ENCODE peak calls at places on chromosomes 13 and 19, in seven cellular contexts. One of them, this sample, is unnamed.

GRCh38 chr19:37572203-37572602 is 22.4 kb downstream of the ZNF571 start:
- DNase-seq in H1: no peak
- DNase-seq in K562: no peak
- DNase-seq in SK-N-SH: no peak
- DNase-seq in GM12878: no peak
- DNase-seq in HCT116: no peak
- DNase-seq in HepG2: no peak
- DNase-seq in this sample: no peak

GRCh38 chr13:93956416-93956815 is 523.1 kb downstream of the DCT start:
- DNase-seq in HepG2: no peak
- DNase-seq in H1: no peak
- DNase-seq in SK-N-SH: no peak
- DNase-seq in K562: no peak
- DNase-seq in HCT116: no peak
- DNase-seq in GM12878: no peak
- DNase-seq in this sample: no peak

GRCh38 chr13:39106216-39106995 is 68.2 kb downstream of the NHLRC3 start:
- DNase-seq in GM12878: no peak
- DNase-seq in HepG2: peak
- DNase-seq in HCT116: no peak
- DNase-seq in SK-N-SH: no peak
- DNase-seq in H1: no peak
- DNase-seq in K562: no peak
- DNase-seq in this sample: peak

GRCh38 chr19:722553-723101 is 13.9 kb downstream of the PALM start:
- DNase-seq in H1: no peak
- DNase-seq in SK-N-SH: no peak
- DNase-seq in GM12878: no peak
- DNase-seq in K562: no peak
- DNase-seq in HCT116: no peak
- DNase-seq in HepG2: no peak
- DNase-seq in this sample: no peak

GRCh38 chr13:66424417-66424816 is 805.7 kb downstream of the PCDH9 start:
- DNase-seq in GM12878: no peak
- DNase-seq in SK-N-SH: no peak
- DNase-seq in HCT116: no peak
- DNase-seq in K562: no peak
- DNase-seq in HepG2: no peak
- DNase-seq in H1: no peak
- DNase-seq in this sample: no peak

GRCh38 chr19:39083599-39083982 is 577 bp upstream of the ACP7 start:
- DNase-seq in GM12878: no peak
- DNase-seq in K562: no peak
- DNase-seq in SK-N-SH: no peak
- DNase-seq in H1: no peak
- DNase-seq in HepG2: no peak
- DNase-seq in HCT116: no peak
- DNase-seq in this sample: no peak

GRCh38 chr13:43333176-43333575 is 309.8 kb downstream of the DNAJC15 start:
- DNase-seq in HCT116: no peak
- DNase-seq in SK-N-SH: peak
- DNase-seq in HepG2: no peak
- DNase-seq in K562: no peak
- DNase-seq in H1: no peak
- DNase-seq in GM12878: no peak
- DNase-seq in this sample: no peak

GRCh38 chr19:12727745-12728433 is 4.2 kb upstream of the TNPO2 start:
- DNase-seq in K562: no peak
- DNase-seq in GM12878: no peak
- DNase-seq in H1: no peak
- DNase-seq in HCT116: no peak
- DNase-seq in SK-N-SH: no peak
- DNase-seq in HepG2: no peak
- DNase-seq in this sample: no peak

GRCh38 chr19:1285737-1286360 is at the start of gene EFNA2:
- DNase-seq in HCT116: no peak
- DNase-seq in GM12878: no peak
- DNase-seq in H1: no peak
- DNase-seq in HepG2: no peak
- DNase-seq in K562: peak
- DNase-seq in SK-N-SH: peak
- DNase-seq in this sample: peak

GRCh38 chr13:21008026-21008425 is 53.4 kb downstream of the LATS2 start:
- DNase-seq in K562: no peak
- DNase-seq in GM12878: no peak
- DNase-seq in H1: no peak
- DNase-seq in SK-N-SH: no peak
- DNase-seq in HCT116: no peak
- DNase-seq in HepG2: no peak
- DNase-seq in this sample: no peak

GRCh38 chr13:21689097-21689496 is 18.2 kb downstream of the FGF9 start:
- DNase-seq in HepG2: no peak
- DNase-seq in H1: no peak
- DNase-seq in HCT116: no peak
- DNase-seq in K562: no peak
- DNase-seq in GM12878: no peak
- DNase-seq in SK-N-SH: no peak
- DNase-seq in this sample: no peak

GRCh38 chr19:9407827-9408226 is 27.5 kb downstream of the ZNF266 start:
- DNase-seq in HepG2: no peak
- DNase-seq in GM12878: no peak
- DNase-seq in SK-N-SH: no peak
- DNase-seq in H1: no peak
- DNase-seq in K562: no peak
- DNase-seq in HCT116: no peak
- DNase-seq in this sample: no peak

GRCh38 chr13:75384881-75385707 is 96.9 kb downstream of the TBC1D4 start:
- DNase-seq in SK-N-SH: no peak
- DNase-seq in GM12878: no peak
- DNase-seq in H1: no peak
- DNase-seq in HepG2: no peak
- DNase-seq in K562: no peak
- DNase-seq in HCT116: no peak
- DNase-seq in this sample: no peak

GRCh38 chr19:20453424-20453938 is 112.1 kb downstream of the ZNF737 start:
- DNase-seq in GM12878: no peak
- DNase-seq in HepG2: no peak
- DNase-seq in K562: no peak
- DNase-seq in H1: peak
- DNase-seq in HCT116: no peak
- DNase-seq in SK-N-SH: no peak
- DNase-seq in this sample: no peak

GRCh38 chr13:62320731-62321130 is 905.1 kb upstream of the PCDH20 start:
- DNase-seq in K562: no peak
- DNase-seq in SK-N-SH: peak
- DNase-seq in GM12878: no peak
- DNase-seq in HCT116: no peak
- DNase-seq in H1: no peak
- DNase-seq in HepG2: no peak
- DNase-seq in this sample: no peak

GRCh38 chr13:20826810-20827560 is 53.2 kb upstream of the EEF1AKMT1 start:
- DNase-seq in HepG2: no peak
- DNase-seq in SK-N-SH: no peak
- DNase-seq in HCT116: no peak
- DNase-seq in H1: no peak
- DNase-seq in K562: no peak
- DNase-seq in GM12878: no peak
- DNase-seq in this sample: no peak

GRCh38 chr19:31591258-31591657 is 242.0 kb upstream of the TSHZ3 start:
- DNase-seq in HepG2: no peak
- DNase-seq in GM12878: no peak
- DNase-seq in H1: no peak
- DNase-seq in SK-N-SH: no peak
- DNase-seq in HCT116: no peak
- DNase-seq in K562: no peak
- DNase-seq in this sample: no peak

GRCh38 chr13:111232191-111232590 is 88.3 kb upstream of the TEX29 start:
- DNase-seq in HepG2: no peak
- DNase-seq in H1: no peak
- DNase-seq in SK-N-SH: no peak
- DNase-seq in HCT116: no peak
- DNase-seq in K562: no peak
- DNase-seq in GM12878: no peak
- DNase-seq in this sample: no peak

GRCh38 chr13:51590966-51591627 is 6.8 kb downstream of the WDFY2 start:
- DNase-seq in HCT116: no peak
- DNase-seq in HepG2: peak
- DNase-seq in GM12878: no peak
- DNase-seq in K562: peak
- DNase-seq in SK-N-SH: peak
- DNase-seq in H1: no peak
- DNase-seq in this sample: no peak

GRCh38 chr19:48645652-48646191 is at the start of gene CA11:
- DNase-seq in K562: no peak
- DNase-seq in H1: peak
- DNase-seq in HepG2: no peak
- DNase-seq in GM12878: no peak
- DNase-seq in SK-N-SH: no peak
- DNase-seq in HCT116: no peak
- DNase-seq in this sample: no peak

GRCh38 chr13:109767023-109767422 is 19.4 kb downstream of the IRS2 start:
- DNase-seq in GM12878: no peak
- DNase-seq in HepG2: no peak
- DNase-seq in SK-N-SH: no peak
- DNase-seq in K562: no peak
- DNase-seq in H1: no peak
- DNase-seq in HCT116: no peak
- DNase-seq in this sample: no peak

GRCh38 chr13:67230774-67231480 is 791 bp upstream of the PCDH9 start:
- DNase-seq in H1: peak
- DNase-seq in SK-N-SH: peak
- DNase-seq in GM12878: no peak
- DNase-seq in K562: peak
- DNase-seq in HCT116: no peak
- DNase-seq in HepG2: peak
- DNase-seq in this sample: no peak

GRCh38 chr13:39881887-39882286 is 226.4 kb downstream of the COG6 start:
- DNase-seq in H1: no peak
- DNase-seq in SK-N-SH: no peak
- DNase-seq in K562: no peak
- DNase-seq in GM12878: no peak
- DNase-seq in HepG2: no peak
- DNase-seq in HCT116: no peak
- DNase-seq in this sample: no peak

GRCh38 chr19:44890366-44891015 is 563 bp upstream of the TOMM40 start:
- DNase-seq in HCT116: peak
- DNase-seq in K562: peak
- DNase-seq in SK-N-SH: peak
- DNase-seq in GM12878: peak
- DNase-seq in HepG2: peak
- DNase-seq in H1: peak
- DNase-seq in this sample: peak

GRCh38 chr19:38361633-38362075 is 12.7 kb upstream of the PSMD8 start:
- DNase-seq in HCT116: peak
- DNase-seq in SK-N-SH: peak
- DNase-seq in K562: peak
- DNase-seq in H1: peak
- DNase-seq in HepG2: peak
- DNase-seq in GM12878: no peak
- DNase-seq in this sample: peak

GRCh38 chr13:52809310-52809769 is 39.1 kb downstream of the PCDH8 start:
- DNase-seq in SK-N-SH: peak
- DNase-seq in K562: peak
- DNase-seq in HepG2: peak
- DNase-seq in HCT116: peak
- DNase-seq in H1: peak
- DNase-seq in GM12878: peak
- DNase-seq in this sample: peak

GRCh38 chr19:38661166-38661565 is 13.7 kb downstream of the ACTN4 start:
- DNase-seq in HCT116: no peak
- DNase-seq in K562: no peak
- DNase-seq in HepG2: no peak
- DNase-seq in SK-N-SH: no peak
- DNase-seq in H1: no peak
- DNase-seq in GM12878: no peak
- DNase-seq in this sample: no peak

DNA sequence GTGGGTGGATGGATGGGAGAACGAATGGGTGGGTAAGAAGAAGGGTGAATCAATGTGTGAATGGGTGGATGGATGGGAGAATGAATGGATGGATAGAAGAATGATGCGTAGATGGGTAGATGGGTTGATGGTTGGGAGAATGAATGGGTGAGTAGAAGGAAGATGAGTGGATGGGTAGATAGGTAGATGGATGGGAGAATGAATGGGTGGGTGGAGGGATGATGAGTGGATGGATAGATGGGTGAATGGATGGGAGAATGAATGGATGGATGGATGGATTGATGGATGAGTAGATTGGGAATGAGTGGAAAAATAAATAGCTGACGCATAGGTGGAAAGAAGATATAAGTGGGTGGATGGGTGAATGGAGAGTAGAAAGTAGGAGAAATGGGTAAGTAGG is 16.5 kb downstream of the VSTM2B start:
- DNase-seq in HepG2: no peak
- DNase-seq in HCT116: no peak
- DNase-seq in SK-N-SH: no peak
- DNase-seq in H1: no peak
- DNase-seq in K562: no peak
- DNase-seq in GM12878: no peak
- DNase-seq in this sample: no peak
- TF ChIP-seq JUND in HepG2: no peak
- TF ChIP-seq JUND in HCT116: no peak
- TF ChIP-seq JUND in SK-N-SH: no peak
- TF ChIP-seq JUND in H1: no peak
- TF ChIP-seq JUND in K562: no peak
- TF ChIP-seq JUND in GM12878: no peak
- TF ChIP-seq JUND in this sample: no peak

GRCh38 chr19:33278403-33279269 is 23.7 kb downstream of the CEBPA start:
- DNase-seq in SK-N-SH: no peak
- DNase-seq in HepG2: peak
- DNase-seq in K562: no peak
- DNase-seq in H1: no peak
- DNase-seq in GM12878: no peak
- DNase-seq in HCT116: no peak
- DNase-seq in this sample: no peak
- TF ChIP-seq JUND in SK-N-SH: no peak
- TF ChIP-seq JUND in HepG2: no peak
- TF ChIP-seq JUND in K562: no peak
- TF ChIP-seq JUND in H1: no peak
- TF ChIP-seq JUND in GM12878: no peak
- TF ChIP-seq JUND in HCT116: no peak
- TF ChIP-seq JUND in this sample: no peak

GRCh38 chr13:24692541-24692940 is 12.3 kb downstream of the ATP12A start:
- DNase-seq in K562: no peak
- DNase-seq in HepG2: no peak
- DNase-seq in GM12878: no peak
- DNase-seq in SK-N-SH: no peak
- DNase-seq in HCT116: no peak
- DNase-seq in H1: no peak
- DNase-seq in this sample: no peak
- TF ChIP-seq JUND in K562: no peak
- TF ChIP-seq JUND in HepG2: no peak
- TF ChIP-seq JUND in GM12878: no peak
- TF ChIP-seq JUND in SK-N-SH: no peak
- TF ChIP-seq JUND in HCT116: no peak
- TF ChIP-seq JUND in H1: no peak
- TF ChIP-seq JUND in this sample: no peak

GRCh38 chr13:113815151-113816058 is 48.5 kb downstream of the GAS6 start:
- DNase-seq in H1: no peak
- DNase-seq in SK-N-SH: no peak
- DNase-seq in GM12878: peak
- DNase-seq in HepG2: no peak
- DNase-seq in K562: no peak
- DNase-seq in HCT116: peak
- DNase-seq in this sample: no peak
- TF ChIP-seq JUND in H1: no peak
- TF ChIP-seq JUND in SK-N-SH: no peak
- TF ChIP-seq JUND in GM12878: no peak
- TF ChIP-seq JUND in HepG2: no peak
- TF ChIP-seq JUND in K562: no peak
- TF ChIP-seq JUND in HCT116: no peak
- TF ChIP-seq JUND in this sample: no peak